ENCODE peak calls at places on chromosomes 11 and 22, in seven cellular contexts. K, N, B, F, E, L and V are unnamed samples.

GRCh38 chr11:115421338-115422012 is 82.7 kb downstream of the CADM1 start:
- DNase-seq in K (no peak), N (no peak), B (no peak), F (no peak), E (no peak), L (no peak), V (no peak)

GRCh38 chr11:114614127-114614720 is 18.6 kb upstream of the NXPE4 start:
- DNase-seq in K (no peak), N (no peak), B (no peak), F (no peak), E (no peak), L (no peak), V (no peak)

GRCh38 chr11:44188643-44189042 is 93.2 kb downstream of the EXT2 start:
- DNase-seq in K (no peak), N (no peak), B (no peak), F (no peak), E (no peak), L (no peak), V (no peak)

GRCh38 chr22:44454113-44454769 is 43.8 kb downstream of the RTL6 start:
- DNase-seq in K (no peak), N (no peak), B (no peak), F (no peak), E (no peak), L (no peak), V (peak; percentile 27)

GRCh38 chr11:102614485-102614884 is 10.6 kb downstream of the MMP20 start:
- DNase-seq in K (no peak), N (no peak), B (no peak), F (no peak), E (no peak), L (no peak), V (no peak)

GRCh38 chr11:95584180-95584579 is 205.4 kb downstream of the FAM76B start:
- DNase-seq in K (no peak), N (no peak), B (no peak), F (no peak), E (peak; percentile 60), L (no peak), V (no peak)

GRCh38 chr11:33063326-33063775 is 24.0 kb downstream of the TCP11L1 start:
- DNase-seq in K (no peak), N (peak; percentile 18), B (no peak), F (no peak), E (no peak), L (no peak), V (no peak)

GRCh38 chr22:29727248-29727551 is 7.4 kb downstream of the CABP7 start:
- DNase-seq in K (no peak), N (no peak), B (no peak), F (no peak), E (peak; percentile 40), L (no peak), V (peak; percentile 71)

GRCh38 chr11:122105009-122105828 is 10.8 kb downstream of the BLID start:
- DNase-seq in K (peak; percentile 77), N (no peak), B (no peak), F (no peak), E (no peak), L (no peak), V (no peak)

GRCh38 chr11:130189492-130190210 is 30.1 kb downstream of the ST14 start:
- DNase-seq in K (no peak), N (no peak), B (no peak), F (no peak), E (no peak), L (no peak), V (no peak)

GRCh38 chr11:33060271-33060670 is 20.9 kb downstream of the TCP11L1 start:
- DNase-seq in K (no peak), N (no peak), B (no peak), F (no peak), E (no peak), L (no peak), V (no peak)

GRCh38 chr11:85724750-85725465 is 38.9 kb upstream of the CCDC89 start:
- DNase-seq in K (no peak), N (no peak), B (no peak), F (no peak), E (no peak), L (no peak), V (no peak)

GRCh38 chr11:68780829-68781228 is 29.5 kb upstream of the TESMIN start:
- DNase-seq in K (no peak), N (no peak), B (no peak), F (no peak), E (no peak), L (no peak), V (peak; percentile 78)

GRCh38 chr11:79461144-79461543 is 20.3 kb upstream of the TENM4 start:
- DNase-seq in K (peak; percentile 37), N (no peak), B (no peak), F (no peak), E (peak; percentile 32), L (no peak), V (no peak)

GRCh38 chr11:120563698-120564572 is 52.4 kb downstream of the GRIK4 start:
- DNase-seq in K (no peak), N (no peak), B (no peak), F (no peak), E (no peak), L (no peak), V (no peak)

GRCh38 chr22:41285441-41285819 is 557 bp downstream of the RANGAP1 start:
- DNase-seq in K (peak; percentile 88), N (no peak), B (peak; percentile 89), F (peak; percentile 38), E (peak; percentile 82), L (peak; percentile 57), V (peak; percentile 76)

GRCh38 chr11:43638717-43639116 is 41.8 kb upstream of the HSD17B12 start:
- DNase-seq in K (no peak), N (no peak), B (no peak), F (no peak), E (no peak), L (no peak), V (no peak)

GRCh38 chr11:128262463-128263345 is 324.7 kb downstream of the ETS1 start:
- DNase-seq in K (no peak), N (peak; percentile 38), B (no peak), F (no peak), E (no peak), L (no peak), V (no peak)

GRCh38 chr22:29883831-29884139 is 811 bp downstream of the MTMR3 start:
- DNase-seq in K (no peak), N (peak; percentile 7), B (no peak), F (no peak), E (no peak), L (no peak), V (no peak)

GRCh38 chr11:79026803-79027445 is 413.9 kb downstream of the TENM4 start:
- DNase-seq in K (peak; percentile 48), N (no peak), B (no peak), F (no peak), E (no peak), L (no peak), V (no peak)

GRCh38 chr11:83736689-83737088 is 450.5 kb upstream of the CCDC90B start:
- DNase-seq in K (no peak), N (no peak), B (no peak), F (no peak), E (no peak), L (no peak), V (no peak)